ENCODE peak calls at places on chromosomes 7 and 10, in five cellular contexts. E is kidney epithelial cell, P is HEK293T, M is cerebellum, V is NCI-H2081. Q is an unnamed sample.

GRCh38 chr10:97028126-97028831 is 157.5 kb downstream of the SLIT1 start:
- DNase-seq in E (peak), P (no peak), M (no peak), V (no peak), Q (no peak)

GRCh38 chr7:11298220-11298619 is 324.5 kb downstream of the PHF14 start:
- DNase-seq in E (no peak), P (no peak), M (no peak), V (no peak), Q (peak)

GRCh38 chr7:64314493-64315020 is 796 bp downstream of the ZNF736 start:
- DNase-seq in E (no peak), P (no peak), M (no peak), V (no peak), Q (no peak)

GRCh38 chr10:62492012-62492869 is 118.1 kb downstream of the ZNF365 start:
- DNase-seq in E (no peak), P (peak), M (peak), V (peak), Q (no peak)

GRCh38 chr7:64876792-64877713 is 26.0 kb upstream of the ZNF273 start:
- DNase-seq in E (no peak), P (no peak), M (peak), V (peak), Q (no peak)

GRCh38 chr7:23020742-23021401 is 6.9 kb upstream of the HYCC1 start:
- DNase-seq in E (no peak), P (no peak), M (no peak), V (no peak), Q (no peak)

GRCh38 chr10:19168584-19168983 is 120.0 kb downstream of the MALRD1 start:
- DNase-seq in E (no peak), P (peak), M (no peak), V (no peak), Q (no peak)

GRCh38 chr10:6398419-6398818 is 181.7 kb downstream of the PRKCQ start:
- DNase-seq in E (no peak), P (no peak), M (no peak), V (no peak), Q (no peak)

GRCh38 chr7:45033261-45033930 is 33.4 kb downstream of the CCM2 start:
- DNase-seq in E (no peak), P (no peak), M (peak), V (no peak), Q (no peak)

Q was measured in NCI-H446 treated with DMSO at 0.1 percent for 48 hours.